ENCODE peak calls at places on chromosomes 11 and 22, in six cellular contexts. One of them, this sample, is unnamed. For H3K4me1, the result is how much of the 10 kb centered on the place peaks cover.

GRCh38 chr11:62705880-62706831 is 1.1 kb downstream of the BSCL2 start:
- DNase-seq in SJSA1: peak
- DNase-seq in NT2/D1: peak
- DNase-seq in IMR-90: peak
- DNase-seq in esophagus squamous epithelium: peak
- DNase-seq in upper lobe of right lung: peak
- DNase-seq in this sample: peak

GRCh38 chr11:64762916-64763803 is 3.4 kb upstream of the PYGM start:
- DNase-seq in SJSA1: peak
- DNase-seq in NT2/D1: peak
- DNase-seq in IMR-90: peak
- DNase-seq in esophagus squamous epithelium: no peak
- DNase-seq in upper lobe of right lung: peak
- DNase-seq in this sample: peak

GRCh38 chr11:62540804-62541671 is 5.6 kb downstream of the AHNAK start:
- DNase-seq in SJSA1: no peak
- DNase-seq in NT2/D1: no peak
- DNase-seq in IMR-90: peak
- DNase-seq in esophagus squamous epithelium: no peak
- DNase-seq in upper lobe of right lung: no peak
- DNase-seq in this sample: no peak

GRCh38 chr22:19473578-19473977 is 5.4 kb downstream of the UFD1 start:
- DNase-seq in SJSA1: no peak
- DNase-seq in NT2/D1: no peak
- DNase-seq in IMR-90: no peak
- DNase-seq in esophagus squamous epithelium: no peak
- DNase-seq in upper lobe of right lung: no peak
- DNase-seq in this sample: no peak

GRCh38 chr22:37601540-37602442 is 6.8 kb upstream of the GGA1 start:
- DNase-seq in SJSA1: no peak
- DNase-seq in NT2/D1: peak
- DNase-seq in IMR-90: peak
- DNase-seq in esophagus squamous epithelium: no peak
- DNase-seq in upper lobe of right lung: no peak
- DNase-seq in this sample: peak

GRCh38 chr22:23751441-23751996 is 607 bp upstream of the ZNF70 start:
- DNase-seq in SJSA1: no peak
- DNase-seq in NT2/D1: no peak
- DNase-seq in IMR-90: no peak
- DNase-seq in esophagus squamous epithelium: no peak
- DNase-seq in upper lobe of right lung: no peak
- DNase-seq in this sample: peak

GRCh38 chr11:44936527-44936926 is 14.2 kb downstream of the TP53I11 start:
- DNase-seq in SJSA1: peak
- DNase-seq in NT2/D1: peak
- DNase-seq in IMR-90: peak
- DNase-seq in esophagus squamous epithelium: peak
- DNase-seq in upper lobe of right lung: peak
- DNase-seq in this sample: peak

GRCh38 chr22:37295213-37295886 is 13.0 kb downstream of the CYTH4 start:
- DNase-seq in SJSA1: no peak
- DNase-seq in NT2/D1: no peak
- DNase-seq in IMR-90: no peak
- DNase-seq in esophagus squamous epithelium: no peak
- DNase-seq in upper lobe of right lung: no peak
- DNase-seq in this sample: no peak

GRCh38 chr22:31753005-31753633 is 700 bp upstream of the DEPDC5 start:
- DNase-seq in SJSA1: no peak
- DNase-seq in NT2/D1: no peak
- DNase-seq in IMR-90: no peak
- DNase-seq in esophagus squamous epithelium: peak
- DNase-seq in upper lobe of right lung: peak
- DNase-seq in this sample: peak

GRCh38 chr11:4123218-4123617 is 28.6 kb downstream of the RRM1 start:
- DNase-seq in SJSA1: no peak
- DNase-seq in NT2/D1: no peak
- DNase-seq in IMR-90: no peak
- DNase-seq in esophagus squamous epithelium: no peak
- DNase-seq in upper lobe of right lung: no peak
- DNase-seq in this sample: no peak

GRCh38 chr11:4125141-4125540 is 30.5 kb downstream of the RRM1 start:
- DNase-seq in SJSA1: peak
- DNase-seq in NT2/D1: no peak
- DNase-seq in IMR-90: peak
- DNase-seq in esophagus squamous epithelium: no peak
- DNase-seq in upper lobe of right lung: no peak
- DNase-seq in this sample: no peak

GRCh38 chr11:4127357-4127756 is 32.8 kb downstream of the RRM1 start:
- DNase-seq in SJSA1: no peak
- DNase-seq in NT2/D1: no peak
- DNase-seq in IMR-90: no peak
- DNase-seq in esophagus squamous epithelium: no peak
- DNase-seq in upper lobe of right lung: no peak
- DNase-seq in this sample: no peak
- H3K4me3 ChIP-seq in SJSA1: no peak
- H3K4me3 ChIP-seq in NT2/D1: no peak
- H3K4me3 ChIP-seq in IMR-90: no peak
- H3K4me3 ChIP-seq in esophagus squamous epithelium: no peak
- H3K4me3 ChIP-seq in upper lobe of right lung: no peak
- H3K4me3 ChIP-seq in this sample: no peak

GRCh38 chr11:2142300-2142759 is 3.1 kb upstream of the IGF2 start:
- DNase-seq in SJSA1: no peak
- DNase-seq in NT2/D1: no peak
- DNase-seq in IMR-90: peak
- DNase-seq in esophagus squamous epithelium: no peak
- DNase-seq in upper lobe of right lung: no peak
- DNase-seq in this sample: no peak
- H3K4me1 ChIP-seq in SJSA1: under half
- H3K4me1 ChIP-seq in NT2/D1: under half
- H3K4me1 ChIP-seq in IMR-90: under half
- H3K4me1 ChIP-seq in esophagus squamous epithelium: under half
- H3K4me1 ChIP-seq in upper lobe of right lung: under half
- H3K4me1 ChIP-seq in this sample: under half

GRCh38 chr11:110075822-110076208 is 17.4 kb upstream of the ZC3H12C start:
- DNase-seq in SJSA1: no peak
- DNase-seq in NT2/D1: no peak
- DNase-seq in IMR-90: no peak
- DNase-seq in esophagus squamous epithelium: no peak
- DNase-seq in upper lobe of right lung: no peak
- DNase-seq in this sample: no peak

GRCh38 chr11:110074499-110074898 is 18.7 kb upstream of the ZC3H12C start:
- DNase-seq in SJSA1: no peak
- DNase-seq in NT2/D1: no peak
- DNase-seq in IMR-90: no peak
- DNase-seq in esophagus squamous epithelium: no peak
- DNase-seq in upper lobe of right lung: no peak
- DNase-seq in this sample: no peak

GRCh38 chr11:110076388-110076965 is 16.7 kb upstream of the ZC3H12C start:
- DNase-seq in SJSA1: no peak
- DNase-seq in NT2/D1: no peak
- DNase-seq in IMR-90: no peak
- DNase-seq in esophagus squamous epithelium: no peak
- DNase-seq in upper lobe of right lung: no peak
- DNase-seq in this sample: no peak

GRCh38 chr11:110077318-110077717 is 15.9 kb upstream of the ZC3H12C start:
- DNase-seq in SJSA1: no peak
- DNase-seq in NT2/D1: no peak
- DNase-seq in IMR-90: no peak
- DNase-seq in esophagus squamous epithelium: no peak
- DNase-seq in upper lobe of right lung: no peak
- DNase-seq in this sample: no peak

GRCh38 chr11:110075087-110075821 is 17.9 kb upstream of the ZC3H12C start:
- DNase-seq in SJSA1: no peak
- DNase-seq in NT2/D1: no peak
- DNase-seq in IMR-90: no peak
- DNase-seq in esophagus squamous epithelium: no peak
- DNase-seq in upper lobe of right lung: no peak
- DNase-seq in this sample: no peak
- H3K4me3 ChIP-seq in SJSA1: no peak
- H3K4me3 ChIP-seq in NT2/D1: no peak
- H3K4me3 ChIP-seq in IMR-90: no peak
- H3K4me3 ChIP-seq in esophagus squamous epithelium: no peak
- H3K4me3 ChIP-seq in upper lobe of right lung: no peak
- H3K4me3 ChIP-seq in this sample: no peak

DNA sequence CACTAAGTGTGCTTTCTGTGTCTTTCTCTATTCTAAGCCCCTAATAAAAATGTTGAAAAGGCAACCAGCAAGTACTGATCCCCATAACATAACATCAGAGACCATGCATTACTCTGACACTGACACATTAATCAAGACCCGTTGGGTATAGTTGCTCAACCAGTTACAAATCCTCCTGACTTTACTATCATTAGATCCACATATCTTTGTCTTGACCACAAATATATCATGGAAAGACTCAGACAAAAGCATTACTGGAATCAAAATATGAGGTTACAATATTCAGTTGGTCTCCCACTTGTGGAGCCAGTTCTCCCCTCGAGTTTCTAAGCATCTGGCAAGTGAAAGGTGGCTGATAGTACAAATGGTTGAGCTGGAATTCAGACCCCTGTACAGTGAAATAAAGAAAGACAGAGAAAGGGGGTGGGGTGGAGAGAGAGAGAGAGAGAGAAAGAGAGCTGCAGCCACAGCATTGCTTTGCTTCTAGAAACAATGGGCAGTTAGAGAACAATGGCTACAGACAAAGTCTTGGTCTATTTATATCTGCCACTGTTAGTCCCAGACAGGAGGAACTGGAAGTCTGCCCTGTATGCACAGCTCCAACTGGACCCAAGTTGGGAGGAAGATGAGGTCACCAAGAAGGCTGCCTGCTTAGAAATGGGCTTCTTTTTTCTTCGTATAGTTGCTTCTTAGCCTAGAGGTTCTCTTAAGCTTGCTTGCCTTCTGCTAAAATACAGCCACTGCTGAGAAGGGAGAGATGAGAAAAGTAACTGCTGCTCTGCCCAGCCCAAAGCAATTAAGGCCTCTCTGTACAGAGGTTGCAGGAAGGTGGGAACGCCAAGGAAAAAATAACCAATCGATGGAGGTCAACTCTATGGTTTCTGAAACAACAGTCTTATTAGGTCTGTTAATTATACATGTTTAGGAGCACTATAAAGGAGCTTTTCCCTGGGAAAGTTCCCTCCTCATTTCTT is 85.5 kb downstream of the ETS1 start:
- DNase-seq in SJSA1: peak
- DNase-seq in NT2/D1: no peak
- DNase-seq in IMR-90: peak
- DNase-seq in esophagus squamous epithelium: no peak
- DNase-seq in upper lobe of right lung: no peak
- DNase-seq in this sample: no peak
- H3K4me1 ChIP-seq in SJSA1: half or more
- H3K4me1 ChIP-seq in NT2/D1: under half
- H3K4me1 ChIP-seq in IMR-90: half or more
- H3K4me1 ChIP-seq in esophagus squamous epithelium: under half
- H3K4me1 ChIP-seq in upper lobe of right lung: half or more
- H3K4me1 ChIP-seq in this sample: under half

GRCh38 chr11:83009999-83010398 is 61.7 kb downstream of the RAB30 start:
- DNase-seq in SJSA1: no peak
- DNase-seq in NT2/D1: no peak
- DNase-seq in IMR-90: no peak
- DNase-seq in esophagus squamous epithelium: no peak
- DNase-seq in upper lobe of right lung: no peak
- DNase-seq in this sample: no peak

GRCh38 chr11:83007477-83007876 is 64.2 kb downstream of the RAB30 start:
- DNase-seq in SJSA1: no peak
- DNase-seq in NT2/D1: no peak
- DNase-seq in IMR-90: no peak
- DNase-seq in esophagus squamous epithelium: no peak
- DNase-seq in upper lobe of right lung: no peak
- DNase-seq in this sample: no peak

GRCh38 chr11:83008581-83008923 is 63.1 kb downstream of the RAB30 start:
- DNase-seq in SJSA1: no peak
- DNase-seq in NT2/D1: no peak
- DNase-seq in IMR-90: peak
- DNase-seq in esophagus squamous epithelium: no peak
- DNase-seq in upper lobe of right lung: no peak
- DNase-seq in this sample: no peak

GRCh38 chr11:83006877-83007330 is 64.8 kb downstream of the RAB30 start:
- DNase-seq in SJSA1: no peak
- DNase-seq in NT2/D1: no peak
- DNase-seq in IMR-90: no peak
- DNase-seq in esophagus squamous epithelium: no peak
- DNase-seq in upper lobe of right lung: no peak
- DNase-seq in this sample: no peak

GRCh38 chr11:83007909-83008580 is 63.7 kb downstream of the RAB30 start:
- DNase-seq in SJSA1: no peak
- DNase-seq in NT2/D1: no peak
- DNase-seq in IMR-90: peak
- DNase-seq in esophagus squamous epithelium: no peak
- DNase-seq in upper lobe of right lung: peak
- DNase-seq in this sample: peak
- H3K4me3 ChIP-seq in SJSA1: no peak
- H3K4me3 ChIP-seq in NT2/D1: no peak
- H3K4me3 ChIP-seq in IMR-90: no peak
- H3K4me3 ChIP-seq in esophagus squamous epithelium: no peak
- H3K4me3 ChIP-seq in upper lobe of right lung: no peak
- H3K4me3 ChIP-seq in this sample: no peak

GRCh38 chr22:42692239-42693054 is 28.2 kb downstream of the A4GALT start:
- DNase-seq in SJSA1: no peak
- DNase-seq in NT2/D1: no peak
- DNase-seq in IMR-90: no peak
- DNase-seq in esophagus squamous epithelium: no peak
- DNase-seq in upper lobe of right lung: no peak
- DNase-seq in this sample: peak
- H3K4me1 ChIP-seq in SJSA1: under half
- H3K4me1 ChIP-seq in NT2/D1: under half
- H3K4me1 ChIP-seq in IMR-90: under half
- H3K4me1 ChIP-seq in esophagus squamous epithelium: under half
- H3K4me1 ChIP-seq in upper lobe of right lung: under half
- H3K4me1 ChIP-seq in this sample: under half

GRCh38 chr11:1749020-1749758 is 1.2 kb downstream of the IFITM10 start:
- DNase-seq in SJSA1: peak
- DNase-seq in NT2/D1: no peak
- DNase-seq in IMR-90: no peak
- DNase-seq in esophagus squamous epithelium: no peak
- DNase-seq in upper lobe of right lung: peak
- DNase-seq in this sample: no peak
- H3K4me3 ChIP-seq in SJSA1: peak
- H3K4me3 ChIP-seq in NT2/D1: peak
- H3K4me3 ChIP-seq in IMR-90: no peak
- H3K4me3 ChIP-seq in esophagus squamous epithelium: peak
- H3K4me3 ChIP-seq in upper lobe of right lung: peak
- H3K4me3 ChIP-seq in this sample: peak

This sample was measured in endodermal cell.